ENCODE peak calls at places on chromosomes 16 and 17, in four cellular contexts. H is neural crest cell; G is AG08396; A is naive thymus-derived CD8-positive, alpha-beta T cell. W is an unnamed sample.

GRCh38 chr17:33964344-33964979 is 290.6 kb upstream of the CCL2 start:
- DNase-seq in H (no peak), G (no peak), A (no peak), W (no peak)

GRCh38 chr16:568401-569258 is 1.1 kb upstream of the PIGQ start:
- DNase-seq in H (no peak), G (no peak), A (no peak), W (no peak)

GRCh38 chr16:27720731-27721547 is 171.0 kb downstream of the KATNIP start:
- DNase-seq in H (no peak), G (no peak), A (no peak), W (no peak)

GRCh38 chr17:44911133-44912001 is 3.9 kb downstream of the GFAP start:
- DNase-seq in H (peak; percentile 65), G (peak; percentile 67), A (peak; percentile 42), W (no peak)

GRCh38 chr17:81367171-81367570 is 28.1 kb upstream of the BAHCC1 start:
- DNase-seq in H (no peak), G (no peak), A (no peak), W (no peak)

GRCh38 chr16:31141489-31142108 is 6.1 kb upstream of the PRSS8 start:
- DNase-seq in H (no peak), G (peak; percentile 55), A (no peak), W (peak; percentile 56)

GRCh38 chr17:31907342-31907975 is 6.0 kb upstream of the UTP6 start:
- DNase-seq in H (no peak), G (peak; percentile 21), A (no peak), W (no peak)

GRCh38 chr17:57732062-57732461 is 13.0 kb downstream of the CCDC182 start:
- DNase-seq in H (no peak), G (no peak), A (no peak), W (peak; percentile 25)

GRCh38 chr16:22018559-22018958 is 10.6 kb downstream of the MOSMO start:
- DNase-seq in H (no peak), G (no peak), A (no peak), W (no peak)

W was measured in gastrocnemius medialis.